ENCODE peak calls at places on chromosomes 2 and 18, in four cellular contexts. Q is K562, O is HepG2, T is GM12878. C is an unnamed sample.

GRCh38 chr2:11698009-11698922 is 28.3 kb upstream of the NTSR2 start:
- DNase-seq in Q (no peak), O (peak), T (no peak), C (no peak)

GRCh38 chr18:31101148-31102019 is 837 bp downstream of the DSC2 start:
- DNase-seq in Q (peak), O (peak), T (no peak), C (peak)

GRCh38 chr2:43333656-43334144 is 107.3 kb upstream of the ZFP36L2 start:
- DNase-seq in Q (no peak), O (no peak), T (no peak), C (no peak)

GRCh38 chr2:31075936-31076590 is 62.2 kb downstream of the GALNT14 start:
- DNase-seq in Q (no peak), O (no peak), T (no peak), C (no peak)

GRCh38 chr2:201654611-201655384 is 11.5 kb upstream of the TMEM237 start:
- DNase-seq in Q (no peak), O (no peak), T (no peak), C (no peak)

GRCh38 chr2:113370478-113371091 is 66.9 kb upstream of the ZNG1B start:
- DNase-seq in Q (peak), O (peak), T (peak), C (peak)

GRCh38 chr2:135620223-135620622 is 88.9 kb downstream of the R3HDM1 start:
- DNase-seq in Q (no peak), O (no peak), T (no peak), C (no peak)

GRCh38 chr2:183037281-183037659 is 987 bp downstream of the NCKAP1 start:
- DNase-seq in Q (no peak), O (peak), T (no peak), C (no peak)

GRCh38 chr2:160367887-160368286 is 125.7 kb downstream of the RBMS1 start:
- DNase-seq in Q (no peak), O (no peak), T (peak), C (peak)

GRCh38 chr2:102442967-102443828 is 20.2 kb downstream of the IL18RAP start:
- DNase-seq in Q (peak), O (peak), T (no peak), C (peak)

GRCh38 chr18:64017870-64018269 is 48.0 kb downstream of the SERPINB8 start:
- DNase-seq in Q (no peak), O (peak), T (no peak), C (peak)

GRCh38 chr18:50142441-50143120 is 52.4 kb downstream of the MYO5B start:
- DNase-seq in Q (no peak), O (no peak), T (no peak), C (no peak)

GRCh38 chr2:28137221-28137620 is 246.7 kb downstream of the BABAM2 start:
- DNase-seq in Q (no peak), O (no peak), T (no peak), C (no peak)

GRCh38 chr2:170525566-170525900 is 189.6 kb upstream of the SP5 start:
- DNase-seq in Q (no peak), O (peak), T (no peak), C (peak)

GRCh38 chr18:26741041-26741440 is 124.5 kb downstream of the AQP4 start:
- DNase-seq in Q (no peak), O (no peak), T (no peak), C (no peak)

GRCh38 chr2:240996161-240996833 is 2.1 kb upstream of the SNED1 start:
- DNase-seq in Q (no peak), O (no peak), T (no peak), C (no peak)

GRCh38 chr2:3535794-3536681 is 16.7 kb upstream of the ADI1 start:
- DNase-seq in Q (peak), O (peak), T (no peak), C (no peak)

GRCh38 chr2:16196687-16197503 is 256.5 kb downstream of the MYCN start:
- DNase-seq in Q (no peak), O (peak), T (no peak), C (no peak)

GRCh38 chr2:161068670-161069069 is 91.6 kb upstream of the TANK start:
- DNase-seq in Q (no peak), O (no peak), T (no peak), C (no peak)

GRCh38 chr2:240133401-240133800 is 2.7 kb downstream of the COPS9 start:
- DNase-seq in Q (no peak), O (no peak), T (no peak), C (no peak)

GRCh38 chr2:158214431-158214830 is 112.8 kb downstream of the UPP2 start:
- DNase-seq in Q (peak), O (peak), T (no peak), C (peak)

GRCh38 chr2:98519156-98519555 is 74.5 kb downstream of the INPP4A start:
- DNase-seq in Q (no peak), O (no peak), T (no peak), C (no peak)

GRCh38 chr2:10033251-10034006 is 9.9 kb upstream of the KLF11 start:
- DNase-seq in Q (peak), O (no peak), T (no peak), C (no peak)

GRCh38 chr18:7021994-7022840 is 95.4 kb downstream of the LAMA1 start:
- DNase-seq in Q (peak), O (peak), T (no peak), C (peak)

GRCh38 chr2:127358044-127358443 is 29.7 kb downstream of the MAP3K2 start:
- DNase-seq in Q (no peak), O (peak), T (no peak), C (no peak)
- TF ChIP-seq MYC in Q (no peak), O (no peak), T (no peak), C (no peak)

GRCh38 chr2:127225186-127225960 is 5.3 kb upstream of the CYP27C1 start:
- DNase-seq in Q (no peak), O (no peak), T (no peak), C (no peak)
- TF ChIP-seq HDAC2 in Q (no peak), O (no peak), T (no peak), C (no peak)

GRCh38 chr2:230746213-230746612 is 33.6 kb downstream of the CAB39 start:
- DNase-seq in Q (no peak), O (no peak), T (no peak), C (no peak)

GRCh38 chr2:230754200-230754599 is 41.6 kb downstream of the CAB39 start:
- DNase-seq in Q (no peak), O (no peak), T (no peak), C (no peak)

GRCh38 chr2:230751062-230751461 is 38.4 kb downstream of the CAB39 start:
- DNase-seq in Q (no peak), O (no peak), T (no peak), C (no peak)

GRCh38 chr2:230748087-230748486 is 35.4 kb downstream of the CAB39 start:
- DNase-seq in Q (peak), O (no peak), T (no peak), C (no peak)

DNA sequence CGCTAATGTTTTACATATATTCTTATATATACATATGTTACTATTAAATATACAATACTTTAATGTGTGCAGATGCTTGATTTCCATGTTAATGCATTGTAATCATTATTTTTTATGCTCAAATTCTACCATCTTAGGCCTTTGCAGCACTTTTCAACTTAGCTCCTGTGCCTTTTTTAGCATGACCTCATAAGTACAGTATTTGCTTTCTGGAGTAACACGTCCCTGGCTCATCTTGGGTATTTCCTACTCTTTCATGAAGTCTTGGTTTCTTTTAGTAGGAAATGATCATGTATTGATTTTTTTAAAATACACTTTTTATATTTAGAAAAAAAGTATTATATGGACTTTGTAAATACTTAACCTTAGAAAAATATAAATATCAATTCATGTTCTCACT is 36.5 kb downstream of the CAB39 start:
- DNase-seq in Q (no peak), O (no peak), T (no peak), C (no peak)
- TF ChIP-seq MYC in Q (no peak), O (no peak), T (no peak), C (no peak)

GRCh38 chr2:223203971-223204370 is 152.0 kb downstream of the KCNE4 start:
- DNase-seq in Q (no peak), O (no peak), T (no peak), C (no peak)
- TF ChIP-seq HDAC2 in Q (no peak), O (no peak), T (no peak), C (no peak)

DNA sequence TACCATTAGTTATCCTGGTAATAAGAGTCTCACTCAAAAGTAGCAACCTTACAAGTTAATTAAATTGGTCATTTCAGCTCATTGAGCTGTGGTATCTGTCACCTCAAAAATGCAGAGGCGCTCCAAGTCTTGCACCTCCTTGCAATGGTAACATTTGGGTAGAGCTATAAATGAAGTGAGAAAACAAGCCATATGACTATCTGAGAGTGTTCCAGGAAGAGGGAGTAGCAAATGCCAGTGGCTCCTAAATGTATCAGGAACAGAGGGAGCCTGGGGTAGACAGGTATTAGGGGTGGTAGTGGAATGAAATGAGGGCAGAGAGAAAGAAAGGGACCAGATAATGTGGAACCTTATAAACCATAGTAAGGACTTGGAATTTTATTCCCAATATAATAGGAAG is 6.0 kb upstream of the ZSCAN30 start:
- DNase-seq in Q (no peak), O (no peak), T (no peak), C (no peak)
- TF ChIP-seq MYC in Q (no peak), O (no peak), T (no peak), C (no peak)

DNA sequence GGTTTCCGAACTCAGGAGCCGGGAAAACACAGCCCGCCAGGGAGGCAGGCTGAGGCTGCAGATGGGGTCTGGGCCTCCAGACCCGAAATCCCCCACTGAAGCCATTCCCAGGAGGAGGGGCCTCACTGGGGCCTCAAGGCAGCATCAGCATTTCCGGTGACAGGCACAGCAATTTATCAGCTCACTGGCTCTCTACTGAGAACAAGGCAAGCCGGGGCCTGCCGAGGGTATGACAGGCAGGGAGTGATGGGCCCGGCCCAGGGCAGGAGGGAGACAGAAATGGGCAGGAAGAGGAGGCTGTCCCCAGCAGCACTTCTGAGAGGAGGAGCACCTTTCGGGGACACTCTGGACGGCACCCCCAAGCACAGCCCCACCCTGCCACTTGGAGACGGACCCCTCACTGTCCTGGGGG is 12.5 kb downstream of the SDC1 start:
- DNase-seq in Q (peak), O (no peak), T (no peak), C (no peak)
- TF ChIP-seq HDAC2 in Q (no peak), O (peak), T (no peak), C (no peak)

GRCh38 chr18:62325806-62326645 is 916 bp downstream of the TNFRSF11A start:
- DNase-seq in Q (no peak), O (no peak), T (no peak), C (peak)
- TF ChIP-seq MYC in Q (no peak), O (peak), T (no peak), C (no peak)

DNA sequence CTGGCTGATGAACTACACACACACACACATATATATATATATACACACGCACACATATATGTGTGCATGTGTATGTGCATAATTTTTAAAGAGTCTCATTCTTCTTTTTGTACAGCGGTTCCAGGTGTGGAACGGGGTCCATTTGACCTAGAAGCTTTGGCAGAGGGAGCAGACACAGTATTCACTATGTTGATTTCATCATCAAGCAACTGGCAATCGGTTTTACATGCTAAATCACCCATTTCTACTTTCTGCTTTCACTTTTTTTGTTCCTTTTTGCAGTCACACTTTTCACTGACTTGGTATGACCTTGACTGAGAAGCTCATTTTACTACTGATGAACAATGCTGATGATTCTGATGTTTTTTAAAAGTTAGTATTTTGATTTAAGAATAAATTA is 63.0 kb upstream of the PGAP1 start:
- DNase-seq in Q (no peak), O (no peak), T (no peak), C (no peak)
- TF ChIP-seq HDAC2 in Q (no peak), O (no peak), T (no peak), C (no peak)

GRCh38 chr2:7847321-7847720 is 834.5 kb upstream of the ID2 start:
- DNase-seq in Q (no peak), O (no peak), T (no peak), C (no peak)
- TF ChIP-seq MYC in Q (no peak), O (no peak), T (no peak), C (no peak)

GRCh38 chr2:85457043-85457442 is 38.5 kb downstream of the SH2D6 start:
- DNase-seq in Q (no peak), O (no peak), T (no peak), C (no peak)
- TF ChIP-seq HDAC2 in Q (no peak), O (no peak), T (no peak), C (no peak)

C was measured in A549.